ENCODE peak calls at places on chromosomes 16 and 17, in five cellular contexts. One of them, this sample, is unnamed.

GRCh38 chr17:68346448-68346847 is 55.2 kb downstream of the ARSG start:
- DNase-seq in NCI-H1092: no peak
- DNase-seq in stimulated activated naive CD8-positive, alpha-beta T cell treated with anti-CD3 and anti-CD28 coated beads, Interleukin-15, Interleukin-2, amounts not matched to agents 100 U/mL and 50 U/mL, for 24 hours: peak; percentile 73
- DNase-seq in NCI-H345: no peak
- DNase-seq in fibroblast of mammary gland: no peak
- DNase-seq in this sample: no peak

GRCh38 chr17:66843606-66844005 is 8.7 kb downstream of the CACNG5 start:
- DNase-seq in fibroblast of mammary gland: no peak
- DNase-seq in NCI-H1092: no peak
- DNase-seq in stimulated activated naive CD8-positive, alpha-beta T cell treated with anti-CD3 and anti-CD28 coated beads, Interleukin-15, Interleukin-2, amounts not matched to agents 100 U/mL and 50 U/mL, for 24 hours: no peak
- DNase-seq in NCI-H345: peak; percentile 12
- DNase-seq in this sample: no peak

GRCh38 chr17:65048441-65048840 is 8.1 kb downstream of the GNA13 start:
- DNase-seq in NCI-H345: no peak
- DNase-seq in stimulated activated naive CD8-positive, alpha-beta T cell treated with anti-CD3 and anti-CD28 coated beads, Interleukin-15, Interleukin-2, amounts not matched to agents 100 U/mL and 50 U/mL, for 24 hours: no peak
- DNase-seq in NCI-H1092: no peak
- DNase-seq in fibroblast of mammary gland: no peak
- DNase-seq in this sample: no peak

GRCh38 chr17:61413654-61414133 is 14.1 kb downstream of the TBX2 start:
- DNase-seq in NCI-H1092: no peak
- DNase-seq in stimulated activated naive CD8-positive, alpha-beta T cell treated with anti-CD3 and anti-CD28 coated beads, Interleukin-15, Interleukin-2, amounts not matched to agents 100 U/mL and 50 U/mL, for 24 hours: no peak
- DNase-seq in fibroblast of mammary gland: no peak
- DNase-seq in NCI-H345: no peak
- DNase-seq in this sample: no peak

GRCh38 chr16:56355786-56356275 is 69.5 kb downstream of the AMFR start:
- DNase-seq in fibroblast of mammary gland: no peak
- DNase-seq in NCI-H345: no peak
- DNase-seq in stimulated activated naive CD8-positive, alpha-beta T cell treated with anti-CD3 and anti-CD28 coated beads, Interleukin-15, Interleukin-2, amounts not matched to agents 100 U/mL and 50 U/mL, for 24 hours: no peak
- DNase-seq in NCI-H1092: no peak
- DNase-seq in this sample: no peak

GRCh38 chr16:73176577-73177013 is 128.7 kb upstream of the ZFHX3 start:
- DNase-seq in stimulated activated naive CD8-positive, alpha-beta T cell treated with anti-CD3 and anti-CD28 coated beads, Interleukin-15, Interleukin-2, amounts not matched to agents 100 U/mL and 50 U/mL, for 24 hours: no peak
- DNase-seq in NCI-H1092: no peak
- DNase-seq in NCI-H345: no peak
- DNase-seq in fibroblast of mammary gland: peak; percentile 92
- DNase-seq in this sample: peak; percentile 55

GRCh38 chr17:2683912-2684311 is 27.7 kb downstream of the CLUH start:
- DNase-seq in fibroblast of mammary gland: no peak
- DNase-seq in stimulated activated naive CD8-positive, alpha-beta T cell treated with anti-CD3 and anti-CD28 coated beads, Interleukin-15, Interleukin-2, amounts not matched to agents 100 U/mL and 50 U/mL, for 24 hours: no peak
- DNase-seq in NCI-H1092: no peak
- DNase-seq in NCI-H345: no peak
- DNase-seq in this sample: no peak

GRCh38 chr16:35559911-35560636 is 2100.7 kb downstream of the TP53TG3F start:
- DNase-seq in fibroblast of mammary gland: no peak
- DNase-seq in stimulated activated naive CD8-positive, alpha-beta T cell treated with anti-CD3 and anti-CD28 coated beads, Interleukin-15, Interleukin-2, amounts not matched to agents 100 U/mL and 50 U/mL, for 24 hours: no peak
- DNase-seq in NCI-H1092: no peak
- DNase-seq in NCI-H345: no peak
- DNase-seq in this sample: no peak

GRCh38 chr17:80843741-80844156 is 147.9 kb upstream of the CHMP6 start:
- DNase-seq in NCI-H1092: no peak
- DNase-seq in NCI-H345: no peak
- DNase-seq in fibroblast of mammary gland: no peak
- DNase-seq in stimulated activated naive CD8-positive, alpha-beta T cell treated with anti-CD3 and anti-CD28 coated beads, Interleukin-15, Interleukin-2, amounts not matched to agents 100 U/mL and 50 U/mL, for 24 hours: no peak
- DNase-seq in this sample: no peak

GRCh38 chr16:27640277-27640600 is 90.3 kb downstream of the KATNIP start:
- DNase-seq in NCI-H345: no peak
- DNase-seq in fibroblast of mammary gland: no peak
- DNase-seq in stimulated activated naive CD8-positive, alpha-beta T cell treated with anti-CD3 and anti-CD28 coated beads, Interleukin-15, Interleukin-2, amounts not matched to agents 100 U/mL and 50 U/mL, for 24 hours: no peak
- DNase-seq in NCI-H1092: no peak
- DNase-seq in this sample: no peak

GRCh38 chr16:3873482-3874173 is 6.9 kb downstream of the CREBBP start:
- DNase-seq in NCI-H345: no peak
- DNase-seq in fibroblast of mammary gland: no peak
- DNase-seq in NCI-H1092: no peak
- DNase-seq in stimulated activated naive CD8-positive, alpha-beta T cell treated with anti-CD3 and anti-CD28 coated beads, Interleukin-15, Interleukin-2, amounts not matched to agents 100 U/mL and 50 U/mL, for 24 hours: no peak
- DNase-seq in this sample: no peak

GRCh38 chr17:27345141-27345904 is 51.4 kb downstream of the WSB1 start:
- DNase-seq in stimulated activated naive CD8-positive, alpha-beta T cell treated with anti-CD3 and anti-CD28 coated beads, Interleukin-15, Interleukin-2, amounts not matched to agents 100 U/mL and 50 U/mL, for 24 hours: no peak
- DNase-seq in fibroblast of mammary gland: no peak
- DNase-seq in NCI-H1092: no peak
- DNase-seq in NCI-H345: no peak
- DNase-seq in this sample: no peak

GRCh38 chr17:4602041-4602440 is 17.7 kb downstream of the SMTNL2 start:
- DNase-seq in fibroblast of mammary gland: no peak
- DNase-seq in stimulated activated naive CD8-positive, alpha-beta T cell treated with anti-CD3 and anti-CD28 coated beads, Interleukin-15, Interleukin-2, amounts not matched to agents 100 U/mL and 50 U/mL, for 24 hours: no peak
- DNase-seq in NCI-H345: no peak
- DNase-seq in NCI-H1092: no peak
- DNase-seq in this sample: no peak

GRCh38 chr16:30030841-30031413 is at the start of gene TLCD3B:
- DNase-seq in stimulated activated naive CD8-positive, alpha-beta T cell treated with anti-CD3 and anti-CD28 coated beads, Interleukin-15, Interleukin-2, amounts not matched to agents 100 U/mL and 50 U/mL, for 24 hours: no peak
- DNase-seq in NCI-H1092: peak; percentile 22
- DNase-seq in NCI-H345: no peak
- DNase-seq in fibroblast of mammary gland: no peak
- DNase-seq in this sample: no peak

GRCh38 chr17:55722742-55723487 is at the start of gene TMEM100:
- DNase-seq in NCI-H345: no peak
- DNase-seq in NCI-H1092: no peak
- DNase-seq in stimulated activated naive CD8-positive, alpha-beta T cell treated with anti-CD3 and anti-CD28 coated beads, Interleukin-15, Interleukin-2, amounts not matched to agents 100 U/mL and 50 U/mL, for 24 hours: no peak
- DNase-seq in fibroblast of mammary gland: peak; percentile 97
- DNase-seq in this sample: peak; percentile 83

GRCh38 chr17:50946223-50946890 is 80.2 kb upstream of the TOB1 start:
- DNase-seq in stimulated activated naive CD8-positive, alpha-beta T cell treated with anti-CD3 and anti-CD28 coated beads, Interleukin-15, Interleukin-2, amounts not matched to agents 100 U/mL and 50 U/mL, for 24 hours: no peak
- DNase-seq in NCI-H1092: no peak
- DNase-seq in fibroblast of mammary gland: no peak
- DNase-seq in NCI-H345: no peak
- DNase-seq in this sample: no peak

GRCh38 chr17:47760409-47761140 is 27.5 kb downstream of the TBX21 start:
- DNase-seq in NCI-H345: no peak
- DNase-seq in stimulated activated naive CD8-positive, alpha-beta T cell treated with anti-CD3 and anti-CD28 coated beads, Interleukin-15, Interleukin-2, amounts not matched to agents 100 U/mL and 50 U/mL, for 24 hours: no peak
- DNase-seq in NCI-H1092: no peak
- DNase-seq in fibroblast of mammary gland: no peak
- DNase-seq in this sample: no peak

GRCh38 chr17:41060052-41060604 is at the start of gene KRTAP2-3:
- DNase-seq in NCI-H345: no peak
- DNase-seq in stimulated activated naive CD8-positive, alpha-beta T cell treated with anti-CD3 and anti-CD28 coated beads, Interleukin-15, Interleukin-2, amounts not matched to agents 100 U/mL and 50 U/mL, for 24 hours: no peak
- DNase-seq in NCI-H1092: no peak
- DNase-seq in fibroblast of mammary gland: peak; percentile 92
- DNase-seq in this sample: peak; percentile 93

GRCh38 chr17:69581061-69581955 is 166.8 kb downstream of the MAP2K6 start:
- DNase-seq in NCI-H345: no peak
- DNase-seq in fibroblast of mammary gland: no peak
- DNase-seq in NCI-H1092: no peak
- DNase-seq in stimulated activated naive CD8-positive, alpha-beta T cell treated with anti-CD3 and anti-CD28 coated beads, Interleukin-15, Interleukin-2, amounts not matched to agents 100 U/mL and 50 U/mL, for 24 hours: peak; percentile 39
- DNase-seq in this sample: peak; percentile 75

GRCh38 chr17:57989011-57989345 is 924 bp upstream of the VEZF1 start:
- DNase-seq in NCI-H1092: no peak
- DNase-seq in NCI-H345: no peak
- DNase-seq in stimulated activated naive CD8-positive, alpha-beta T cell treated with anti-CD3 and anti-CD28 coated beads, Interleukin-15, Interleukin-2, amounts not matched to agents 100 U/mL and 50 U/mL, for 24 hours: no peak
- DNase-seq in fibroblast of mammary gland: peak; percentile 49
- DNase-seq in this sample: peak; percentile 44

GRCh38 chr16:11004957-11005610 is 60.7 kb downstream of the CLEC16A start:
- DNase-seq in NCI-H345: no peak
- DNase-seq in fibroblast of mammary gland: peak; percentile 70
- DNase-seq in NCI-H1092: no peak
- DNase-seq in stimulated activated naive CD8-positive, alpha-beta T cell treated with anti-CD3 and anti-CD28 coated beads, Interleukin-15, Interleukin-2, amounts not matched to agents 100 U/mL and 50 U/mL, for 24 hours: no peak
- DNase-seq in this sample: peak; percentile 68

GRCh38 chr17:64081802-64082799 is 47.8 kb downstream of the ERN1 start:
- DNase-seq in stimulated activated naive CD8-positive, alpha-beta T cell treated with anti-CD3 and anti-CD28 coated beads, Interleukin-15, Interleukin-2, amounts not matched to agents 100 U/mL and 50 U/mL, for 24 hours: no peak
- DNase-seq in NCI-H345: peak; percentile 89
- DNase-seq in fibroblast of mammary gland: peak; percentile 75
- DNase-seq in NCI-H1092: peak; percentile 30
- DNase-seq in this sample: peak; percentile 49

GRCh38 chr17:72407336-72408121 is 286.7 kb downstream of the SOX9 start:
- DNase-seq in NCI-H1092: peak; percentile 92
- DNase-seq in NCI-H345: peak; percentile 96
- DNase-seq in stimulated activated naive CD8-positive, alpha-beta T cell treated with anti-CD3 and anti-CD28 coated beads, Interleukin-15, Interleukin-2, amounts not matched to agents 100 U/mL and 50 U/mL, for 24 hours: no peak
- DNase-seq in fibroblast of mammary gland: peak; percentile 96
- DNase-seq in this sample: peak; percentile 98

GRCh38 chr16:85994492-85995433 is 95.8 kb downstream of the IRF8 start:
- DNase-seq in fibroblast of mammary gland: peak; percentile 3
- DNase-seq in NCI-H1092: no peak
- DNase-seq in stimulated activated naive CD8-positive, alpha-beta T cell treated with anti-CD3 and anti-CD28 coated beads, Interleukin-15, Interleukin-2, amounts not matched to agents 100 U/mL and 50 U/mL, for 24 hours: no peak
- DNase-seq in NCI-H345: no peak
- DNase-seq in this sample: no peak

GRCh38 chr17:80260791-80261158 is at the start of gene RNF213:
- DNase-seq in NCI-H345: peak; percentile 51
- DNase-seq in fibroblast of mammary gland: no peak
- DNase-seq in stimulated activated naive CD8-positive, alpha-beta T cell treated with anti-CD3 and anti-CD28 coated beads, Interleukin-15, Interleukin-2, amounts not matched to agents 100 U/mL and 50 U/mL, for 24 hours: peak; percentile 68
- DNase-seq in NCI-H1092: peak; percentile 32
- DNase-seq in this sample: peak; percentile 43

GRCh38 chr17:47980516-47980915 is 9.6 kb downstream of the CDK5RAP3 start:
- DNase-seq in fibroblast of mammary gland: no peak
- DNase-seq in NCI-H1092: peak; percentile 27
- DNase-seq in stimulated activated naive CD8-positive, alpha-beta T cell treated with anti-CD3 and anti-CD28 coated beads, Interleukin-15, Interleukin-2, amounts not matched to agents 100 U/mL and 50 U/mL, for 24 hours: no peak
- DNase-seq in NCI-H345: no peak
- DNase-seq in this sample: no peak

GRCh38 chr17:12035713-12036112 is 15.0 kb downstream of the MAP2K4 start:
- DNase-seq in fibroblast of mammary gland: no peak
- DNase-seq in NCI-H345: no peak
- DNase-seq in NCI-H1092: no peak
- DNase-seq in stimulated activated naive CD8-positive, alpha-beta T cell treated with anti-CD3 and anti-CD28 coated beads, Interleukin-15, Interleukin-2, amounts not matched to agents 100 U/mL and 50 U/mL, for 24 hours: no peak
- DNase-seq in this sample: no peak